ENCODE peak calls at places on chromosomes 16 and 17, in seven cellular contexts. Y, I, G, T, L, J and P are unnamed samples.

GRCh38 chr16:90077240-90077756 is at the start of gene PRDM7:
- DNase-seq in T (peak), G (peak), I (peak), Y (peak), J (peak), L (peak), P (peak)

GRCh38 chr17:72390675-72391501 is 270.1 kb downstream of the SOX9 start:
- DNase-seq in L (no peak), G (no peak), J (peak), Y (no peak), T (no peak), I (no peak), P (no peak)

GRCh38 chr16:47970291-47970931 is 185.4 kb downstream of the ABCC12 start:
- DNase-seq in T (no peak), I (peak), L (no peak), J (peak), Y (no peak), G (no peak), P (no peak)

GRCh38 chr16:65289022-65289421 is 167.2 kb upstream of the CDH11 start:
- DNase-seq in J (no peak), G (no peak), L (no peak), Y (no peak), I (no peak), T (no peak), P (no peak)

GRCh38 chr16:583815-584591 is 5.9 kb upstream of the RAB40C start:
- DNase-seq in T (no peak), Y (peak), I (no peak), L (no peak), G (no peak), J (no peak), P (no peak)

GRCh38 chr17:3798273-3799180 is 2.5 kb downstream of the ITGAE start:
- DNase-seq in J (no peak), I (no peak), T (no peak), G (no peak), L (no peak), Y (no peak), P (no peak)

GRCh38 chr17:61425682-61426481 is 26.2 kb downstream of the TBX2 start:
- DNase-seq in G (no peak), T (no peak), J (no peak), Y (no peak), L (no peak), I (peak), P (no peak)

GRCh38 chr17:19412510-19412909 is 1.5 kb downstream of the RNF112 start:
- DNase-seq in J (no peak), L (no peak), Y (no peak), I (no peak), G (no peak), T (no peak), P (no peak)

GRCh38 chr16:86959182-86959651 is 358.0 kb downstream of the C16orf95 start:
- DNase-seq in L (no peak), I (no peak), T (no peak), J (no peak), G (no peak), Y (no peak), P (no peak)

GRCh38 chr16:3266873-3267537 is 10.6 kb upstream of the MEFV start:
- DNase-seq in Y (no peak), L (no peak), J (peak), I (no peak), G (no peak), T (no peak), P (peak)

GRCh38 chr17:64519601-64520000 is 12.8 kb downstream of the CEP95 start:
- DNase-seq in G (no peak), L (no peak), T (no peak), J (no peak), Y (no peak), I (no peak), P (no peak)

GRCh38 chr16:73254983-73255382 is 207.1 kb upstream of the ZFHX3 start:
- DNase-seq in I (no peak), L (no peak), T (no peak), Y (no peak), J (peak), G (no peak), P (no peak)

GRCh38 chr17:11240841-11241610 is at the start of gene SHISA6:
- DNase-seq in G (no peak), Y (no peak), J (no peak), L (no peak), T (no peak), I (no peak), P (no peak)

GRCh38 chr17:28086519-28086918 is 44.0 kb downstream of the NLK start:
- DNase-seq in G (no peak), T (no peak), J (peak), Y (no peak), I (no peak), L (no peak), P (no peak)

GRCh38 chr16:46848768-46849764 is 18.1 kb upstream of the C16orf87 start:
- DNase-seq in Y (no peak), I (no peak), T (no peak), J (no peak), G (no peak), L (no peak), P (no peak)

GRCh38 chr17:40358323-40359038 is 6.1 kb downstream of the GJD3 start:
- DNase-seq in L (peak), I (peak), Y (peak), G (peak), J (peak), T (peak), P (no peak)

GRCh38 chr17:45144199-45145034 is 3.9 kb upstream of the HEXIM1 start:
- DNase-seq in T (no peak), J (no peak), G (peak), Y (peak), I (no peak), L (peak), P (no peak)

GRCh38 chr16:24037335-24037734 is 201.6 kb downstream of the PRKCB start:
- DNase-seq in L (no peak), Y (no peak), I (no peak), T (no peak), G (no peak), J (no peak), P (no peak)

GRCh38 chr16:24999856-25000447 is 15.2 kb downstream of the ARHGAP17 start:
- DNase-seq in T (no peak), Y (peak), I (no peak), J (no peak), L (no peak), G (no peak), P (no peak)

GRCh38 chr17:75524971-75525805 is at the start of gene LLGL2:
- DNase-seq in L (peak), T (peak), J (peak), Y (peak), I (peak), G (peak), P (no peak)
- TF ChIP-seq CTCF in L (peak), T (no peak), J (peak), Y (peak), I (peak), G (no peak), P (peak)

DNA sequence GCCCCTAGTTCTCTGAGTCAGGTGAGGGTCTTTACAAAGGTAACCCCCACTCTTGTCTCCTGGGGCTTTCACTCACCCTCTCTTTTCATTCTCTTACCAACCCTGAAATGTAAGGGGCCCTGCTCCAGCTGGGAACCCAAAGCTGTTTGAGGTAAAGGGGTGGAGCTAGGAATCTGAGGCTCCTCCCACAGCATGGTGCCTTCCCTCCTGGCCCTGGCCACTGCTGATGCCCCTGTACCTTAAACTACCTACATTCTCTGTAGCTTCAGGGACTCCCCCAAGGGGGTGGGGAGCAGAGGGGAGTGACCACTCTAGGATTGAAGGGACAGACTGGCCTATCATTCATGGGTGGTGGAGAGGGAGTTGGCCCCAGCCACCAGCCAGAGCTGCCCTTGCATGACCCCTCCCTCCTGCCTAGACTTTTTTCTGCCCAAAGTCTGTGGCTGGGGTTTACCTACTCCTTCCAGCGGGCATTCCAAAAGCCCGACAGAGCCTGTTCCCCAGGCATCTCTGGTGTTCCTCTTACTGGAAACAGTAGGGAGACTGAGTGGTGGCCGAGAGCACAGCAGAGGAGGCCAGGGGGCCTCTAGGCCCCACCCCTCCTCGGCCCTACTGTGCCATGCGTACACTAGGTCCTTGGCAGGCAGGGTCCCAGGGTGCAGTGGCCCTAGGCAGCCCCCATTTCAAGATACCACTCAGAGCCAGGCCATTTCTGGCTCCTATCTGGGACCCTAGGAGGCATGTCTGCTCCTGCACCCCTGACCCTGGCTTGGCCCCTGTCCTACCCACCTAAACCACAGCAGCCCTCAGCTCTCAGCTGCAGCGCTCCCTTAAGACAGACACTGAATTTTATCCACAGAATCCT is 9.5 kb downstream of the DOK4 start:
- DNase-seq in Y (no peak), J (no peak), I (no peak), T (no peak), G (peak), L (no peak), P (no peak)
- H3K4me3 ChIP-seq in Y (no peak), J (no peak), I (no peak), T (peak), G (no peak), L (no peak), P (no peak)

GRCh38 chr16:17213974-17214373 is 256.8 kb downstream of the XYLT1 start:
- DNase-seq in T (no peak), G (no peak), L (no peak), I (no peak), Y (no peak), J (no peak), P (no peak)

GRCh38 chr16:17215306-17215705 is 255.5 kb downstream of the XYLT1 start:
- DNase-seq in Y (no peak), T (no peak), I (no peak), L (no peak), J (no peak), G (no peak), P (no peak)

GRCh38 chr16:17213025-17213424 is 257.7 kb downstream of the XYLT1 start:
- DNase-seq in G (no peak), Y (no peak), L (no peak), J (no peak), I (no peak), T (no peak), P (no peak)

GRCh38 chr16:17206712-17207111 is 264.0 kb downstream of the XYLT1 start:
- DNase-seq in T (no peak), Y (no peak), L (no peak), G (no peak), I (no peak), J (no peak), P (no peak)

GRCh38 chr16:17211797-17212196 is 259.0 kb downstream of the XYLT1 start:
- DNase-seq in G (no peak), J (no peak), L (no peak), T (peak), I (no peak), Y (no peak), P (no peak)
- TF ChIP-seq CTCF in G (no peak), J (no peak), L (peak), T (peak), I (peak), Y (peak), P (no peak)

GRCh38 chr17:8079291-8080207 is 8.0 kb downstream of the ALOX12B start:
- DNase-seq in J (peak), T (peak), G (peak), L (peak), I (peak), Y (peak), P (no peak)

GRCh38 chr17:8080799-8081219 is 6.7 kb downstream of the ALOX12B start:
- DNase-seq in Y (no peak), T (no peak), L (no peak), I (no peak), J (no peak), G (no peak), P (no peak)

GRCh38 chr17:8082312-8082711 is 5.2 kb downstream of the ALOX12B start:
- DNase-seq in J (no peak), T (no peak), Y (no peak), L (no peak), I (no peak), G (no peak), P (no peak)

GRCh38 chr17:8081876-8082275 is 5.6 kb downstream of the ALOX12B start:
- DNase-seq in Y (no peak), I (no peak), L (no peak), G (no peak), T (no peak), J (no peak), P (no peak)

DNA sequence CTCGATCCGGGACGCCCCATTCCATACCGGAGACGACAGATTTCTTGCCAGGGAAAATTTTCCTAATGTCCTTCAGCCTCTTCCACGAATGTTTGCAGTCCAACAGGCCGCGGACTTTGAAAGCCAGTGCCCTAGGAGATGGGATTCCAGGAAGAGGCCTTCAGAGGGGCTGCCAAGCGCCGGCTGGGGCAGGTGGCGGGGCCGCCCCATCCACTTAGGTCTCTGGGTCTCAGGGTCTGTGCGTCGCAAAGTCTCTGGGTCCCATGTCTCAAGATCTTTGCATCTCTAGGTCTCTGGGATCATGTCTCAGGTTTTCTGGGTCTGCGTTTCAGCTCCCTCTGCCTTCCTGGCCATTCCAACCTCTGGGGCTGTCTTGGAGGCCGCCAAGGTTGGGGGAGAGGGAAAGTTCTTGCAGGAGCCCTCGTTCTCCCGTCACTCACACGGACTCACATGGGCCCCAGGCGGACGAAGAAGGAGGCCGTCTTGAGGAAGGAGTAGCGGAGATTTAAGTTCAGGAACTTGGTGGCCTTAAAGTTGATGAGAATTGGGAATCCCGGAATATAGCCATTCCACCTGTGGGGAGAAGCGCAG is 7.2 kb downstream of the ALOX12B start:
- DNase-seq in G (no peak), J (no peak), I (no peak), Y (no peak), L (no peak), T (no peak), P (no peak)
- H3K4me3 ChIP-seq in G (no peak), J (peak), I (peak), Y (peak), L (no peak), T (no peak), P (no peak)

DNA sequence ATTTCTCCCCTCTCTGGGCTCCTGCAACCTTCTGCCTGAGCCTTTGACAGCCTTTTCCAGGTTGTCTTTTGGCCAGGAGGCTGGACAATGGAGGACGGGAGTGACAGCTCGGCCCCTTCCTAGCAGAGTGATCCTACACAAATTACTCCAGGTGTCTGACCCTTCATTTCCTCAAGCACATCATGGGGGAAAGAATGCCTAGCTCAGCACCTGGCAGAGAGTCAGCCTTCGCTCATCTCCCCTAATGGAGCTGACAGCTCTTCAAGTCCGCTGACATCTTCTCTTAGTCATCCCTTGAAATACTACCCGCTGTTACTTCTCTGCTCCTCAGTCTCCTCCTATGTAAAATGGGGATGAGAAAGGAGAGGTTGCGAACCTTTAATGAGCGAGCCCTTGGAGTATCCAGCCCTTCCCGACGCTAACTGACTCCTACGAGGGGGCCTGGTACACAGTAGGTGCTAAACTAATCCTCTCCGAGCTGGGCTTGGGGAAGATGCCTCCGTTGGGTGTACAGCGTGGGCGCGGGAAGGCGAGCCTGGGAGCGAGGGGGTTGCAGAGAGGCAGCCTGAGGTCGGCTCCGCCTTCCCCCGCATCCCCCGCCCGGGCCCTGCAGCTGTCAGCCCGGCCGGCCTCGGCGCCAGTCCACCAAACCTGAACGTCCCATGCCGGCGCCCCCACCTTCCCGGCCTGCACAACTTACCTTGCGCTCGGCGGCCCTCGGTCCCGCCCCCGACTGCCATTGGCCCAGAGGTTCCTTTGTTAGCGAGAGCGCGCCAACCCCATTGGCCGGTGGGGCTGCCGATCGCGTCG is 481 bp upstream of the MPRIP start:
- DNase-seq in T (peak), G (peak), Y (peak), J (peak), L (peak), I (peak), P (peak)
- TF ChIP-seq CTCF in T (no peak), G (no peak), Y (no peak), J (no peak), L (no peak), I (no peak), P (no peak)

GRCh38 chr17:21371511-21372081 is 4.6 kb upstream of the KCNJ12 start:
- DNase-seq in J (no peak), L (no peak), G (no peak), I (no peak), T (no peak), Y (no peak), P (no peak)

GRCh38 chr17:21368545-21369246 is 7.5 kb upstream of the KCNJ12 start:
- DNase-seq in Y (no peak), J (peak), G (no peak), L (no peak), I (no peak), T (no peak), P (no peak)

GRCh38 chr17:21372256-21372954 is 3.8 kb upstream of the KCNJ12 start:
- DNase-seq in J (no peak), G (no peak), Y (no peak), T (no peak), I (no peak), L (no peak), P (no peak)

GRCh38 chr17:21370430-21370829 is 5.7 kb upstream of the KCNJ12 start:
- DNase-seq in J (no peak), Y (peak), L (no peak), G (no peak), T (no peak), I (no peak), P (no peak)

GRCh38 chr17:21369395-21369794 is 6.8 kb upstream of the KCNJ12 start:
- DNase-seq in J (no peak), G (no peak), T (no peak), L (no peak), Y (no peak), I (no peak), P (no peak)
- H3K4me3 ChIP-seq in J (no peak), G (no peak), T (no peak), L (no peak), Y (no peak), I (no peak), P (no peak)

GRCh38 chr16:59591480-59591879 is 857.4 kb upstream of the GOT2 start:
- DNase-seq in Y (no peak), J (no peak), L (no peak), I (no peak), G (no peak), T (no peak), P (peak)

DNA sequence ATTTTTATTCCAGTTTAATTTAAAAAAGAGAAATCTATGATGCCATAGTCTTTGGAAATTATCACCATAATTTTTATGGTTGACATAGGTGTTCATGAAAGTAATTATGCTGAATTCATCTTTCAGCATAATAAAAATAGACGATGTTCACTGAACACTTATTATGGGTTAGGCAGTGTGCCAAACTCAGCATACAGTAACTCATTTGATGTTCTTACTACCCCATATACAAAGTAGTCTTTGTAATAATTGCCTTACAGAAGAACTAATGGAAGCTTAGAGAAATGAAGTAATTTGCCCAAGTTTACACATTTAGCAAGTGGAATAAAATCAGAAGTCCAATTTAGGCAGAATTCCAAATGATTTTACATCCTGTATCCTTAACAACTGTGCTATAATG is 852.2 kb upstream of the GOT2 start:
- DNase-seq in I (no peak), T (no peak), G (no peak), J (no peak), Y (no peak), L (no peak), P (no peak)
- TF ChIP-seq CTCF in I (no peak), T (no peak), G (no peak), J (no peak), Y (no peak), L (no peak), P (no peak)

DNA sequence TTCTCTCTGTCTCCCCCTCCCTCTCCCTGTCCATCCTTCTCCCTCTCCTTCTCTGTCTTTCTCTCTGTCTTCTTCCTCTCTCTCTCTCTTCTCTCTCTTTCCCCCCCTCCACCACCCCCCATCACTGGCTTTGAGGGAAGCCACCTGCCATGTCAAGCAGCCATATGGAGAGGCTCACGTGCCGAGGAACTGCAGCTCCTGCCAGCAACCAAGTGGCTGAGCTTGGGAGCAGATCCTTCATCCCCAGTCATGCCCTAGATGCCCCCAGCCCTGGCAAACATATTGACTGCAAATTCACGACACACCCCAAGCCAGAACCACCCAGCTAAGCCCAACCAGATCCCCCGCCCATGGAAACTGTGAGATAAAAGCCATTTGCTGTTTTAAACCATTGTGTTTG is 40.9 kb upstream of the RBFOX3 start:
- DNase-seq in Y (no peak), G (no peak), L (peak), T (no peak), I (no peak), J (no peak), P (no peak)
- H3K4me3 ChIP-seq in Y (no peak), G (no peak), L (no peak), T (no peak), I (no peak), J (no peak), P (no peak)